ENCODE peak calls at places on chromosomes 12 and 14, in seven cellular contexts. One of them, this sample, is unnamed.

GRCh38 chr12:98701166-98701565 is 56.1 kb downstream of the APAF1 start:
- DNase-seq in HCT116: no peak
- DNase-seq in GM12878: no peak
- DNase-seq in SK-N-SH: no peak
- DNase-seq in K562: no peak
- DNase-seq in HepG2: no peak
- DNase-seq in H1: no peak
- DNase-seq in this sample: no peak

GRCh38 chr14:53979747-53980642 is 23.4 kb upstream of the BMP4 start:
- DNase-seq in HCT116: no peak
- DNase-seq in GM12878: no peak
- DNase-seq in SK-N-SH: no peak
- DNase-seq in K562: no peak
- DNase-seq in HepG2: peak; percentile 97
- DNase-seq in H1: peak; percentile 49
- DNase-seq in this sample: no peak

GRCh38 chr12:79597910-79598309 is 92.9 kb downstream of the PAWR start:
- DNase-seq in HCT116: no peak
- DNase-seq in GM12878: no peak
- DNase-seq in SK-N-SH: no peak
- DNase-seq in K562: no peak
- DNase-seq in HepG2: peak; percentile 53
- DNase-seq in H1: no peak
- DNase-seq in this sample: no peak

GRCh38 chr12:108441549-108441948 is 73.5 kb upstream of the FICD start:
- DNase-seq in HCT116: no peak
- DNase-seq in GM12878: no peak
- DNase-seq in SK-N-SH: no peak
- DNase-seq in K562: no peak
- DNase-seq in HepG2: no peak
- DNase-seq in H1: no peak
- DNase-seq in this sample: no peak

GRCh38 chr12:65156366-65156831 is 13.0 kb upstream of the LEMD3 start:
- DNase-seq in HCT116: no peak
- DNase-seq in GM12878: peak; percentile 77
- DNase-seq in SK-N-SH: no peak
- DNase-seq in K562: no peak
- DNase-seq in HepG2: no peak
- DNase-seq in H1: no peak
- DNase-seq in this sample: no peak

GRCh38 chr12:3020850-3021435 is 56.2 kb upstream of the TSPAN9 start:
- DNase-seq in HCT116: no peak
- DNase-seq in GM12878: no peak
- DNase-seq in SK-N-SH: no peak
- DNase-seq in K562: no peak
- DNase-seq in HepG2: no peak
- DNase-seq in H1: no peak
- DNase-seq in this sample: no peak

GRCh38 chr12:101566318-101566717 is 28.5 kb upstream of the MYBPC1 start:
- DNase-seq in HCT116: peak; percentile 40
- DNase-seq in GM12878: no peak
- DNase-seq in SK-N-SH: no peak
- DNase-seq in K562: no peak
- DNase-seq in HepG2: peak; percentile 16
- DNase-seq in H1: peak; percentile 83
- DNase-seq in this sample: no peak

GRCh38 chr14:39272918-39273317 is 39.2 kb downstream of the MIA2 start:
- DNase-seq in HCT116: no peak
- DNase-seq in GM12878: no peak
- DNase-seq in SK-N-SH: no peak
- DNase-seq in K562: no peak
- DNase-seq in HepG2: no peak
- DNase-seq in H1: no peak
- DNase-seq in this sample: no peak

GRCh38 chr14:99732436-99733220 is 48.5 kb downstream of the CYP46A1 start:
- DNase-seq in HCT116: no peak
- DNase-seq in GM12878: no peak
- DNase-seq in SK-N-SH: no peak
- DNase-seq in K562: no peak
- DNase-seq in HepG2: no peak
- DNase-seq in H1: no peak
- DNase-seq in this sample: no peak

GRCh38 chr12:82973601-82974000 is 286.9 kb downstream of the TMTC2 start:
- DNase-seq in HCT116: no peak
- DNase-seq in GM12878: no peak
- DNase-seq in SK-N-SH: no peak
- DNase-seq in K562: no peak
- DNase-seq in HepG2: no peak
- DNase-seq in H1: no peak
- DNase-seq in this sample: no peak

GRCh38 chr12:96198970-96199369 is 4.8 kb downstream of the ELK3 start:
- DNase-seq in HCT116: peak; percentile 87
- DNase-seq in GM12878: no peak
- DNase-seq in SK-N-SH: no peak
- DNase-seq in K562: no peak
- DNase-seq in HepG2: no peak
- DNase-seq in H1: no peak
- DNase-seq in this sample: no peak

GRCh38 chr14:94612580-94613554 is 676 bp downstream of the SERPINA3 start:
- DNase-seq in HCT116: no peak
- DNase-seq in GM12878: no peak
- DNase-seq in SK-N-SH: no peak
- DNase-seq in K562: no peak
- DNase-seq in HepG2: peak; percentile 27
- DNase-seq in H1: no peak
- DNase-seq in this sample: no peak

GRCh38 chr12:121295746-121296617 is 527 bp downstream of the CAMKK2 start:
- DNase-seq in HCT116: no peak
- DNase-seq in GM12878: no peak
- DNase-seq in SK-N-SH: peak; percentile 64
- DNase-seq in K562: peak; percentile 84
- DNase-seq in HepG2: peak; percentile 27
- DNase-seq in H1: no peak
- DNase-seq in this sample: peak; percentile 33

GRCh38 chr12:49784756-49785409 is 43.3 kb downstream of the NCKAP5L start:
- DNase-seq in HCT116: no peak
- DNase-seq in GM12878: no peak
- DNase-seq in SK-N-SH: no peak
- DNase-seq in K562: no peak
- DNase-seq in HepG2: no peak
- DNase-seq in H1: no peak
- DNase-seq in this sample: no peak

GRCh38 chr14:80167793-80168448 is 43.4 kb downstream of the DIO2 start:
- DNase-seq in HCT116: no peak
- DNase-seq in GM12878: no peak
- DNase-seq in SK-N-SH: no peak
- DNase-seq in K562: no peak
- DNase-seq in HepG2: no peak
- DNase-seq in H1: no peak
- DNase-seq in this sample: no peak

GRCh38 chr14:59146941-59147470 is 41.5 kb upstream of the DAAM1 start:
- DNase-seq in HCT116: no peak
- DNase-seq in GM12878: no peak
- DNase-seq in SK-N-SH: no peak
- DNase-seq in K562: no peak
- DNase-seq in HepG2: no peak
- DNase-seq in H1: no peak
- DNase-seq in this sample: no peak

GRCh38 chr12:111430418-111431353 is 25.0 kb downstream of the SH2B3 start:
- DNase-seq in HCT116: no peak
- DNase-seq in GM12878: no peak
- DNase-seq in SK-N-SH: no peak
- DNase-seq in K562: no peak
- DNase-seq in HepG2: no peak
- DNase-seq in H1: no peak
- DNase-seq in this sample: no peak

GRCh38 chr12:44876554-44877275 is 600 bp upstream of the NELL2 start:
- DNase-seq in HCT116: no peak
- DNase-seq in GM12878: no peak
- DNase-seq in SK-N-SH: peak; percentile 82
- DNase-seq in K562: peak; percentile 23
- DNase-seq in HepG2: no peak
- DNase-seq in H1: peak; percentile 27
- DNase-seq in this sample: peak; percentile 56

GRCh38 chr12:56338643-56339422 is at the start of gene IL23A:
- DNase-seq in HCT116: no peak
- DNase-seq in GM12878: peak; percentile 61
- DNase-seq in SK-N-SH: no peak
- DNase-seq in K562: no peak
- DNase-seq in HepG2: no peak
- DNase-seq in H1: peak; percentile 63
- DNase-seq in this sample: no peak

GRCh38 chr12:19482551-19483109 is 43.3 kb downstream of the AEBP2 start:
- DNase-seq in HCT116: no peak
- DNase-seq in GM12878: peak; percentile 84
- DNase-seq in SK-N-SH: peak; percentile 20
- DNase-seq in K562: peak; percentile 10
- DNase-seq in HepG2: no peak
- DNase-seq in H1: no peak
- DNase-seq in this sample: no peak

GRCh38 chr12:49983892-49984291 is 11.1 kb downstream of the AQP6 start:
- DNase-seq in HCT116: no peak
- DNase-seq in GM12878: no peak
- DNase-seq in SK-N-SH: peak; percentile 62
- DNase-seq in K562: peak; percentile 30
- DNase-seq in HepG2: no peak
- DNase-seq in H1: no peak
- DNase-seq in this sample: no peak

GRCh38 chr14:56170028-56170427 is 51.8 kb downstream of the PELI2 start:
- DNase-seq in HCT116: no peak
- DNase-seq in GM12878: no peak
- DNase-seq in SK-N-SH: no peak
- DNase-seq in K562: no peak
- DNase-seq in HepG2: no peak
- DNase-seq in H1: no peak
- DNase-seq in this sample: no peak

GRCh38 chr14:95515080-95515489 is 1.4 kb downstream of the SYNE3 start:
- DNase-seq in HCT116: no peak
- DNase-seq in GM12878: no peak
- DNase-seq in SK-N-SH: peak; percentile 70
- DNase-seq in K562: no peak
- DNase-seq in HepG2: no peak
- DNase-seq in H1: no peak
- DNase-seq in this sample: no peak

GRCh38 chr14:53934778-53935414 is 21.7 kb downstream of the BMP4 start:
- DNase-seq in HCT116: no peak
- DNase-seq in GM12878: no peak
- DNase-seq in SK-N-SH: no peak
- DNase-seq in K562: no peak
- DNase-seq in HepG2: peak; percentile 44
- DNase-seq in H1: no peak
- DNase-seq in this sample: no peak

GRCh38 chr14:85131523-85131922 is 398.4 kb upstream of the FLRT2 start:
- DNase-seq in HCT116: no peak
- DNase-seq in GM12878: no peak
- DNase-seq in SK-N-SH: no peak
- DNase-seq in K562: no peak
- DNase-seq in HepG2: no peak
- DNase-seq in H1: peak; percentile 7
- DNase-seq in this sample: peak; percentile 79

GRCh38 chr12:49962861-49963765 is 1.4 kb downstream of the AQP5 start:
- DNase-seq in HCT116: peak; percentile 29
- DNase-seq in GM12878: no peak
- DNase-seq in SK-N-SH: no peak
- DNase-seq in K562: no peak
- DNase-seq in HepG2: no peak
- DNase-seq in H1: no peak
- DNase-seq in this sample: peak; percentile 100

GRCh38 chr12:7026854-7027253 is 8.6 kb upstream of the LPCAT3 start:
- DNase-seq in HCT116: no peak
- DNase-seq in GM12878: no peak
- DNase-seq in SK-N-SH: no peak
- DNase-seq in K562: no peak
- DNase-seq in HepG2: no peak
- DNase-seq in H1: no peak
- DNase-seq in this sample: no peak

GRCh38 chr12:30286345-30286926 is 409.2 kb downstream of the IPO8 start:
- DNase-seq in HCT116: peak; percentile 22
- DNase-seq in GM12878: no peak
- DNase-seq in SK-N-SH: peak; percentile 24
- DNase-seq in K562: no peak
- DNase-seq in HepG2: peak; percentile 6
- DNase-seq in H1: no peak
- DNase-seq in this sample: peak; percentile 22

GRCh38 chr14:80059041-80059440 is 152.3 kb downstream of the DIO2 start:
- DNase-seq in HCT116: no peak
- DNase-seq in GM12878: no peak
- DNase-seq in SK-N-SH: no peak
- DNase-seq in K562: no peak
- DNase-seq in HepG2: no peak
- DNase-seq in H1: no peak
- DNase-seq in this sample: no peak

GRCh38 chr12:68425998-68426397 is 93.8 kb upstream of the MDM1 start:
- DNase-seq in HCT116: no peak
- DNase-seq in GM12878: no peak
- DNase-seq in SK-N-SH: no peak
- DNase-seq in K562: no peak
- DNase-seq in HepG2: no peak
- DNase-seq in H1: no peak
- DNase-seq in this sample: no peak

GRCh38 chr12:31749024-31749704 is 20.3 kb upstream of the AMN1 start:
- DNase-seq in HCT116: peak; percentile 99
- DNase-seq in GM12878: peak; percentile 99
- DNase-seq in SK-N-SH: no peak
- DNase-seq in K562: peak; percentile 81
- DNase-seq in HepG2: peak; percentile 99
- DNase-seq in H1: peak; percentile 67
- DNase-seq in this sample: peak; percentile 100
- TF ChIP-seq JUND in HCT116: peak; percentile 99
- TF ChIP-seq JUND in GM12878: peak; percentile 89
- TF ChIP-seq JUND in SK-N-SH: peak; percentile 91
- TF ChIP-seq JUND in K562: peak; percentile 97
- TF ChIP-seq JUND in HepG2: peak; percentile 99
- TF ChIP-seq JUND in H1: peak; percentile 91
- TF ChIP-seq JUND in this sample: peak; percentile 93

GRCh38 chr14:68047910-68048309 is 228.3 kb downstream of the RAD51B start:
- DNase-seq in HCT116: no peak
- DNase-seq in GM12878: no peak
- DNase-seq in SK-N-SH: no peak
- DNase-seq in K562: no peak
- DNase-seq in HepG2: no peak
- DNase-seq in H1: no peak
- DNase-seq in this sample: no peak
- TF ChIP-seq JUND in HCT116: no peak
- TF ChIP-seq JUND in GM12878: no peak
- TF ChIP-seq JUND in SK-N-SH: no peak
- TF ChIP-seq JUND in K562: no peak
- TF ChIP-seq JUND in HepG2: no peak
- TF ChIP-seq JUND in H1: no peak
- TF ChIP-seq JUND in this sample: no peak

GRCh38 chr12:11651785-11652184 is 2.3 kb downstream of the ETV6 start:
- DNase-seq in HCT116: no peak
- DNase-seq in GM12878: no peak
- DNase-seq in SK-N-SH: no peak
- DNase-seq in K562: no peak
- DNase-seq in HepG2: no peak
- DNase-seq in H1: no peak
- DNase-seq in this sample: no peak
- TF ChIP-seq JUND in HCT116: no peak
- TF ChIP-seq JUND in GM12878: no peak
- TF ChIP-seq JUND in SK-N-SH: no peak
- TF ChIP-seq JUND in K562: no peak
- TF ChIP-seq JUND in HepG2: no peak
- TF ChIP-seq JUND in H1: no peak
- TF ChIP-seq JUND in this sample: no peak

GRCh38 chr12:14962180-14962579 is 779 bp upstream of the ARHGDIB start:
- DNase-seq in HCT116: no peak
- DNase-seq in GM12878: no peak
- DNase-seq in SK-N-SH: no peak
- DNase-seq in K562: no peak
- DNase-seq in HepG2: no peak
- DNase-seq in H1: no peak
- DNase-seq in this sample: no peak
- TF ChIP-seq JUND in HCT116: no peak
- TF ChIP-seq JUND in GM12878: no peak
- TF ChIP-seq JUND in SK-N-SH: no peak
- TF ChIP-seq JUND in K562: no peak
- TF ChIP-seq JUND in HepG2: no peak
- TF ChIP-seq JUND in H1: no peak
- TF ChIP-seq JUND in this sample: no peak